ENCODE peak calls at places on chromosomes 2 and 18, in six cellular contexts. One of them, this sample, is unnamed.

GRCh38 chr2:18792226-18792629 is 202.9 kb upstream of the NT5C1B start:
- DNase-seq in RWPE1: no peak
- DNase-seq in HFFc6: no peak
- DNase-seq in T-helper 17 cell: no peak
- DNase-seq in GF-D8: no peak
- DNase-seq in stimulated activated CD4-positive, alpha-beta T cell treated with anti-CD3 and anti-CD28 coated beads, Interleukin-2, amount 100 ng/mL, for 24 hours: no peak
- DNase-seq in this sample: no peak

GRCh38 chr2:152098798-152099654 is at the start of gene CACNB4:
- DNase-seq in RWPE1: no peak
- DNase-seq in HFFc6: peak
- DNase-seq in T-helper 17 cell: no peak
- DNase-seq in GF-D8: peak
- DNase-seq in stimulated activated CD4-positive, alpha-beta T cell treated with anti-CD3 and anti-CD28 coated beads, Interleukin-2, amount 100 ng/mL, for 24 hours: peak
- DNase-seq in this sample: no peak

GRCh38 chr2:182302174-182302573 is 124.7 kb downstream of the PDE1A start:
- DNase-seq in RWPE1: no peak
- DNase-seq in HFFc6: peak
- DNase-seq in T-helper 17 cell: no peak
- DNase-seq in GF-D8: no peak
- DNase-seq in stimulated activated CD4-positive, alpha-beta T cell treated with anti-CD3 and anti-CD28 coated beads, Interleukin-2, amount 100 ng/mL, for 24 hours: no peak
- DNase-seq in this sample: no peak

GRCh38 chr2:55311444-55311870 is 42.4 kb upstream of the MTIF2 start:
- DNase-seq in RWPE1: peak
- DNase-seq in HFFc6: peak
- DNase-seq in T-helper 17 cell: no peak
- DNase-seq in GF-D8: no peak
- DNase-seq in stimulated activated CD4-positive, alpha-beta T cell treated with anti-CD3 and anti-CD28 coated beads, Interleukin-2, amount 100 ng/mL, for 24 hours: peak
- DNase-seq in this sample: peak

GRCh38 chr2:159399716-159400525 is 113.4 kb upstream of the WDSUB1 start:
- DNase-seq in RWPE1: peak
- DNase-seq in HFFc6: peak
- DNase-seq in T-helper 17 cell: no peak
- DNase-seq in GF-D8: no peak
- DNase-seq in stimulated activated CD4-positive, alpha-beta T cell treated with anti-CD3 and anti-CD28 coated beads, Interleukin-2, amount 100 ng/mL, for 24 hours: no peak
- DNase-seq in this sample: peak

GRCh38 chr2:223997938-223998337 is 40.7 kb downstream of the MRPL44 start:
- DNase-seq in RWPE1: no peak
- DNase-seq in HFFc6: no peak
- DNase-seq in T-helper 17 cell: no peak
- DNase-seq in GF-D8: no peak
- DNase-seq in stimulated activated CD4-positive, alpha-beta T cell treated with anti-CD3 and anti-CD28 coated beads, Interleukin-2, amount 100 ng/mL, for 24 hours: no peak
- DNase-seq in this sample: no peak

GRCh38 chr18:75408554-75409506 is 18.7 kb downstream of the SMIM21 start:
- DNase-seq in RWPE1: peak
- DNase-seq in HFFc6: peak
- DNase-seq in T-helper 17 cell: no peak
- DNase-seq in GF-D8: no peak
- DNase-seq in stimulated activated CD4-positive, alpha-beta T cell treated with anti-CD3 and anti-CD28 coated beads, Interleukin-2, amount 100 ng/mL, for 24 hours: peak
- DNase-seq in this sample: peak

GRCh38 chr2:240567137-240567871 is 980 bp upstream of the RNPEPL1 start:
- DNase-seq in RWPE1: no peak
- DNase-seq in HFFc6: no peak
- DNase-seq in T-helper 17 cell: peak
- DNase-seq in GF-D8: peak
- DNase-seq in stimulated activated CD4-positive, alpha-beta T cell treated with anti-CD3 and anti-CD28 coated beads, Interleukin-2, amount 100 ng/mL, for 24 hours: peak
- DNase-seq in this sample: peak

GRCh38 chr2:237968048-237968862 is 1.4 kb downstream of the UBE2F start:
- DNase-seq in RWPE1: peak
- DNase-seq in HFFc6: peak
- DNase-seq in T-helper 17 cell: no peak
- DNase-seq in GF-D8: peak
- DNase-seq in stimulated activated CD4-positive, alpha-beta T cell treated with anti-CD3 and anti-CD28 coated beads, Interleukin-2, amount 100 ng/mL, for 24 hours: peak
- DNase-seq in this sample: peak

GRCh38 chr2:165471349-165471975 is 2.0 kb downstream of the CSRNP3 start:
- DNase-seq in RWPE1: no peak
- DNase-seq in HFFc6: no peak
- DNase-seq in T-helper 17 cell: no peak
- DNase-seq in GF-D8: no peak
- DNase-seq in stimulated activated CD4-positive, alpha-beta T cell treated with anti-CD3 and anti-CD28 coated beads, Interleukin-2, amount 100 ng/mL, for 24 hours: no peak
- DNase-seq in this sample: no peak

GRCh38 chr2:155643056-155643775 is 689.3 kb downstream of the NR4A2 start:
- DNase-seq in RWPE1: no peak
- DNase-seq in HFFc6: no peak
- DNase-seq in T-helper 17 cell: no peak
- DNase-seq in GF-D8: no peak
- DNase-seq in stimulated activated CD4-positive, alpha-beta T cell treated with anti-CD3 and anti-CD28 coated beads, Interleukin-2, amount 100 ng/mL, for 24 hours: no peak
- DNase-seq in this sample: no peak

GRCh38 chr18:49691177-49691608 is 122.1 kb downstream of the ACAA2 start:
- DNase-seq in RWPE1: peak
- DNase-seq in HFFc6: peak
- DNase-seq in T-helper 17 cell: no peak
- DNase-seq in GF-D8: no peak
- DNase-seq in stimulated activated CD4-positive, alpha-beta T cell treated with anti-CD3 and anti-CD28 coated beads, Interleukin-2, amount 100 ng/mL, for 24 hours: no peak
- DNase-seq in this sample: peak

GRCh38 chr2:231431606-231432005 is 32.7 kb downstream of the NCL start:
- DNase-seq in RWPE1: no peak
- DNase-seq in HFFc6: no peak
- DNase-seq in T-helper 17 cell: no peak
- DNase-seq in GF-D8: no peak
- DNase-seq in stimulated activated CD4-positive, alpha-beta T cell treated with anti-CD3 and anti-CD28 coated beads, Interleukin-2, amount 100 ng/mL, for 24 hours: no peak
- DNase-seq in this sample: no peak

GRCh38 chr2:39593439-39594393 is 72.0 kb upstream of the TMEM178A start:
- DNase-seq in RWPE1: peak
- DNase-seq in HFFc6: peak
- DNase-seq in T-helper 17 cell: no peak
- DNase-seq in GF-D8: peak
- DNase-seq in stimulated activated CD4-positive, alpha-beta T cell treated with anti-CD3 and anti-CD28 coated beads, Interleukin-2, amount 100 ng/mL, for 24 hours: no peak
- DNase-seq in this sample: peak

GRCh38 chr2:219104107-219105050 is 43.7 kb upstream of the IHH start:
- DNase-seq in RWPE1: peak
- DNase-seq in HFFc6: peak
- DNase-seq in T-helper 17 cell: no peak
- DNase-seq in GF-D8: no peak
- DNase-seq in stimulated activated CD4-positive, alpha-beta T cell treated with anti-CD3 and anti-CD28 coated beads, Interleukin-2, amount 100 ng/mL, for 24 hours: peak
- DNase-seq in this sample: peak

GRCh38 chr2:66982766-66983165 is 414.4 kb upstream of the ETAA1 start:
- DNase-seq in RWPE1: no peak
- DNase-seq in HFFc6: peak
- DNase-seq in T-helper 17 cell: no peak
- DNase-seq in GF-D8: no peak
- DNase-seq in stimulated activated CD4-positive, alpha-beta T cell treated with anti-CD3 and anti-CD28 coated beads, Interleukin-2, amount 100 ng/mL, for 24 hours: no peak
- DNase-seq in this sample: no peak

GRCh38 chr2:96174251-96175144 is 29.3 kb upstream of the DUSP2 start:
- DNase-seq in RWPE1: peak
- DNase-seq in HFFc6: peak
- DNase-seq in T-helper 17 cell: peak
- DNase-seq in GF-D8: peak
- DNase-seq in stimulated activated CD4-positive, alpha-beta T cell treated with anti-CD3 and anti-CD28 coated beads, Interleukin-2, amount 100 ng/mL, for 24 hours: peak
- DNase-seq in this sample: peak

GRCh38 chr2:8101614-8102277 is 580.1 kb upstream of the ID2 start:
- DNase-seq in RWPE1: no peak
- DNase-seq in HFFc6: no peak
- DNase-seq in T-helper 17 cell: no peak
- DNase-seq in GF-D8: no peak
- DNase-seq in stimulated activated CD4-positive, alpha-beta T cell treated with anti-CD3 and anti-CD28 coated beads, Interleukin-2, amount 100 ng/mL, for 24 hours: no peak
- DNase-seq in this sample: no peak

GRCh38 chr2:201966691-201967388 is 66.8 kb upstream of the FZD7 start:
- DNase-seq in RWPE1: no peak
- DNase-seq in HFFc6: no peak
- DNase-seq in T-helper 17 cell: no peak
- DNase-seq in GF-D8: no peak
- DNase-seq in stimulated activated CD4-positive, alpha-beta T cell treated with anti-CD3 and anti-CD28 coated beads, Interleukin-2, amount 100 ng/mL, for 24 hours: no peak
- DNase-seq in this sample: no peak

GRCh38 chr2:219475697-219476604 is 22.7 kb upstream of the GMPPA start:
- DNase-seq in RWPE1: no peak
- DNase-seq in HFFc6: peak
- DNase-seq in T-helper 17 cell: peak
- DNase-seq in GF-D8: no peak
- DNase-seq in stimulated activated CD4-positive, alpha-beta T cell treated with anti-CD3 and anti-CD28 coated beads, Interleukin-2, amount 100 ng/mL, for 24 hours: peak
- DNase-seq in this sample: peak

GRCh38 chr2:16508061-16508851 is 157.4 kb downstream of the CYRIA start:
- DNase-seq in RWPE1: peak
- DNase-seq in HFFc6: no peak
- DNase-seq in T-helper 17 cell: no peak
- DNase-seq in GF-D8: no peak
- DNase-seq in stimulated activated CD4-positive, alpha-beta T cell treated with anti-CD3 and anti-CD28 coated beads, Interleukin-2, amount 100 ng/mL, for 24 hours: peak
- DNase-seq in this sample: peak

GRCh38 chr2:199464614-199465352 is 7.0 kb upstream of the SATB2 start:
- DNase-seq in RWPE1: no peak
- DNase-seq in HFFc6: no peak
- DNase-seq in T-helper 17 cell: no peak
- DNase-seq in GF-D8: no peak
- DNase-seq in stimulated activated CD4-positive, alpha-beta T cell treated with anti-CD3 and anti-CD28 coated beads, Interleukin-2, amount 100 ng/mL, for 24 hours: no peak
- DNase-seq in this sample: no peak

GRCh38 chr18:36660311-36660710 is 168.5 kb downstream of the TPGS2 start:
- DNase-seq in RWPE1: no peak
- DNase-seq in HFFc6: no peak
- DNase-seq in T-helper 17 cell: no peak
- DNase-seq in GF-D8: no peak
- DNase-seq in stimulated activated CD4-positive, alpha-beta T cell treated with anti-CD3 and anti-CD28 coated beads, Interleukin-2, amount 100 ng/mL, for 24 hours: no peak
- DNase-seq in this sample: no peak

GRCh38 chr18:42426496-42427015 is 471.5 kb downstream of the PIK3C3 start:
- DNase-seq in RWPE1: no peak
- DNase-seq in HFFc6: no peak
- DNase-seq in T-helper 17 cell: no peak
- DNase-seq in GF-D8: no peak
- DNase-seq in stimulated activated CD4-positive, alpha-beta T cell treated with anti-CD3 and anti-CD28 coated beads, Interleukin-2, amount 100 ng/mL, for 24 hours: no peak
- DNase-seq in this sample: no peak

GRCh38 chr2:237365671-237366070 is 48.3 kb downstream of the COL6A3 start:
- DNase-seq in RWPE1: no peak
- DNase-seq in HFFc6: no peak
- DNase-seq in T-helper 17 cell: no peak
- DNase-seq in GF-D8: no peak
- DNase-seq in stimulated activated CD4-positive, alpha-beta T cell treated with anti-CD3 and anti-CD28 coated beads, Interleukin-2, amount 100 ng/mL, for 24 hours: no peak
- DNase-seq in this sample: no peak

GRCh38 chr18:906416-907170 is 1.9 kb downstream of the ADCYAP1 start:
- DNase-seq in RWPE1: no peak
- DNase-seq in HFFc6: no peak
- DNase-seq in T-helper 17 cell: no peak
- DNase-seq in GF-D8: no peak
- DNase-seq in stimulated activated CD4-positive, alpha-beta T cell treated with anti-CD3 and anti-CD28 coated beads, Interleukin-2, amount 100 ng/mL, for 24 hours: no peak
- DNase-seq in this sample: no peak

GRCh38 chr18:8756571-8756970 is 51.2 kb downstream of the MTCL1 start:
- DNase-seq in RWPE1: no peak
- DNase-seq in HFFc6: no peak
- DNase-seq in T-helper 17 cell: no peak
- DNase-seq in GF-D8: no peak
- DNase-seq in stimulated activated CD4-positive, alpha-beta T cell treated with anti-CD3 and anti-CD28 coated beads, Interleukin-2, amount 100 ng/mL, for 24 hours: no peak
- DNase-seq in this sample: no peak

GRCh38 chr18:37778417-37779165 is 213.0 kb upstream of the CELF4 start:
- DNase-seq in RWPE1: peak
- DNase-seq in HFFc6: peak
- DNase-seq in T-helper 17 cell: no peak
- DNase-seq in GF-D8: no peak
- DNase-seq in stimulated activated CD4-positive, alpha-beta T cell treated with anti-CD3 and anti-CD28 coated beads, Interleukin-2, amount 100 ng/mL, for 24 hours: peak
- DNase-seq in this sample: peak

GRCh38 chr2:5290911-5291546 is 401.2 kb upstream of the SOX11 start:
- DNase-seq in RWPE1: no peak
- DNase-seq in HFFc6: no peak
- DNase-seq in T-helper 17 cell: no peak
- DNase-seq in GF-D8: no peak
- DNase-seq in stimulated activated CD4-positive, alpha-beta T cell treated with anti-CD3 and anti-CD28 coated beads, Interleukin-2, amount 100 ng/mL, for 24 hours: no peak
- DNase-seq in this sample: no peak

GRCh38 chr2:152037711-152038110 is 61.1 kb downstream of the CACNB4 start:
- DNase-seq in RWPE1: no peak
- DNase-seq in HFFc6: no peak
- DNase-seq in T-helper 17 cell: no peak
- DNase-seq in GF-D8: no peak
- DNase-seq in stimulated activated CD4-positive, alpha-beta T cell treated with anti-CD3 and anti-CD28 coated beads, Interleukin-2, amount 100 ng/mL, for 24 hours: no peak
- DNase-seq in this sample: no peak

GRCh38 chr2:26691881-26692813 is at the start of gene KCNK3:
- DNase-seq in RWPE1: peak
- DNase-seq in HFFc6: no peak
- DNase-seq in T-helper 17 cell: no peak
- DNase-seq in GF-D8: no peak
- DNase-seq in stimulated activated CD4-positive, alpha-beta T cell treated with anti-CD3 and anti-CD28 coated beads, Interleukin-2, amount 100 ng/mL, for 24 hours: peak
- DNase-seq in this sample: no peak

GRCh38 chr2:170254293-170254732 is 76.4 kb downstream of the MYO3B start:
- DNase-seq in RWPE1: no peak
- DNase-seq in HFFc6: no peak
- DNase-seq in T-helper 17 cell: no peak
- DNase-seq in GF-D8: no peak
- DNase-seq in stimulated activated CD4-positive, alpha-beta T cell treated with anti-CD3 and anti-CD28 coated beads, Interleukin-2, amount 100 ng/mL, for 24 hours: no peak
- DNase-seq in this sample: no peak

GRCh38 chr2:7811073-7811472 is 870.8 kb upstream of the ID2 start:
- DNase-seq in RWPE1: no peak
- DNase-seq in HFFc6: no peak
- DNase-seq in T-helper 17 cell: no peak
- DNase-seq in GF-D8: no peak
- DNase-seq in stimulated activated CD4-positive, alpha-beta T cell treated with anti-CD3 and anti-CD28 coated beads, Interleukin-2, amount 100 ng/mL, for 24 hours: no peak
- DNase-seq in this sample: no peak

GRCh38 chr2:234138836-234139235 is 88.3 kb downstream of the SPP2 start:
- DNase-seq in RWPE1: no peak
- DNase-seq in HFFc6: no peak
- DNase-seq in T-helper 17 cell: no peak
- DNase-seq in GF-D8: no peak
- DNase-seq in stimulated activated CD4-positive, alpha-beta T cell treated with anti-CD3 and anti-CD28 coated beads, Interleukin-2, amount 100 ng/mL, for 24 hours: no peak
- DNase-seq in this sample: no peak

This sample was measured in bronchial epithelial cell.